ENCODE peak calls at places on chromosome 10, in ten cellular contexts. V is spleen; C is neuronal stem cell; Q is T-helper 1 cell; B is GM20000; Z is activated naive CD8-positive, alpha-beta T cell treated with anti-CD3 and anti-CD28 coated beads, Interleukin-2, amount 10 ng/mL, durations not matched to agents 7 days and 5 days; L is OCI-M1; Y is right atrium auricular region; D is endothelial cell; J is stimulated activated CD8-positive, alpha-beta memory T cell treated with anti-CD3 and anti-CD28 coated beads, Interleukin-4, amount 100 ng/mL, for 4 hours. I is an unnamed sample.

GRCh38 chr10:30527623-30528426 is 93.8 kb downstream of the MAP3K8 start:
- DNase-seq in B (no peak), V (no peak), Y (no peak), J (no peak), D (no peak), L (no peak), Q (no peak), Z (peak), C (no peak), I (no peak)

GRCh38 chr10:117174439-117175214 is 22.7 kb upstream of the KCNK18 start:
- DNase-seq in Y (peak), D (peak), L (peak), Q (peak), Z (peak), C (peak), J (peak), V (peak), B (peak), I (peak)

GRCh38 chr10:6236349-6237188 is 33.8 kb downstream of the PFKFB3 start:
- DNase-seq in V (no peak), D (no peak), Q (no peak), J (no peak), Y (no peak), C (no peak), B (no peak), Z (no peak), L (no peak), I (peak)

GRCh38 chr10:119772347-119772746 is 46.5 kb downstream of the INPP5F start:
- DNase-seq in Z (no peak), J (no peak), D (no peak), V (no peak), C (no peak), Y (no peak), Q (no peak), L (no peak), B (no peak), I (no peak)

GRCh38 chr10:2014541-2014940 is 277.2 kb upstream of the ADARB2 start:
- DNase-seq in B (no peak), D (no peak), V (no peak), Q (no peak), L (no peak), C (no peak), J (no peak), Z (no peak), Y (no peak), I (no peak)

GRCh38 chr10:123681285-123681684 is 15.1 kb downstream of the GPR26 start:
- DNase-seq in V (no peak), D (no peak), J (no peak), B (no peak), Z (no peak), Q (no peak), C (no peak), Y (no peak), L (no peak), I (no peak)

GRCh38 chr10:33483124-33483794 is 148.8 kb upstream of the NRP1 start:
- DNase-seq in Z (no peak), J (no peak), Q (no peak), B (no peak), V (no peak), D (no peak), Y (no peak), C (peak), L (no peak), I (no peak)

GRCh38 chr10:91820144-91820543 is 21.9 kb downstream of the TNKS2 start:
- DNase-seq in Z (no peak), V (no peak), L (no peak), D (no peak), C (no peak), B (no peak), J (no peak), Y (no peak), Q (no peak), I (no peak)

GRCh38 chr10:1171586-1171985 is 115.4 kb downstream of the WDR37 start:
- DNase-seq in Z (no peak), Q (no peak), Y (no peak), L (no peak), V (peak), D (no peak), B (no peak), J (no peak), C (no peak), I (no peak)

GRCh38 chr10:71985542-71986250 is 21.5 kb downstream of the CHST3 start:
- DNase-seq in Q (no peak), J (no peak), L (no peak), Z (no peak), D (no peak), B (peak), V (no peak), C (no peak), Y (no peak), I (peak)

GRCh38 chr10:510415-510881 is 179.0 kb downstream of the DIP2C start:
- DNase-seq in Q (no peak), J (no peak), Y (no peak), C (no peak), L (no peak), B (no peak), V (peak), Z (no peak), D (no peak), I (no peak)

GRCh38 chr10:62817763-62818425 is 1.7 kb upstream of the EGR2 start:
- DNase-seq in B (peak), J (no peak), Z (peak), Y (peak), D (peak), L (peak), Q (peak), V (peak), C (peak), I (peak)

GRCh38 chr10:103618575-103619423 is 125.3 kb downstream of the NEURL1 start:
- DNase-seq in Z (no peak), D (no peak), V (no peak), L (peak), B (no peak), J (no peak), C (no peak), Y (peak), Q (no peak), I (peak)

GRCh38 chr10:64329510-64329909 is 808.3 kb downstream of the REEP3 start:
- DNase-seq in C (no peak), J (no peak), V (no peak), Z (no peak), B (no peak), Q (no peak), D (no peak), Y (no peak), L (no peak), I (no peak)

GRCh38 chr10:23702977-23703414 is 264.1 kb downstream of the OTUD1 start:
- DNase-seq in V (no peak), Q (no peak), Y (no peak), B (peak), J (no peak), Z (peak), D (peak), L (peak), C (peak), I (peak)

GRCh38 chr10:30647089-30647488 is 17.5 kb upstream of the LYZL2 start:
- DNase-seq in C (no peak), J (no peak), D (no peak), Z (no peak), L (no peak), V (no peak), Y (peak), B (no peak), Q (no peak), I (no peak)